ENCODE peak calls at places on chromosomes 3 and 15, in four cellular contexts. Y is GM12878, X is HepG2, V is SK-N-SH. U is an unnamed sample.

GRCh38 chr3:48155122-48155521 is 33.1 kb downstream of the CDC25A start:
- DNase-seq in Y (no peak), X (no peak), V (no peak), U (peak)

GRCh38 chr15:76426941-76427340 is 90.4 kb downstream of the ISL2 start:
- DNase-seq in Y (peak), X (no peak), V (no peak), U (no peak)

GRCh38 chr3:189355481-189356201 is 183.9 kb downstream of the TPRG1 start:
- DNase-seq in Y (no peak), X (peak), V (no peak), U (peak)

GRCh38 chr15:57747206-57747605 is 40.7 kb downstream of the POLR2M start:
- DNase-seq in Y (no peak), X (no peak), V (no peak), U (no peak)

GRCh38 chr15:101046826-101047225 is 127.7 kb downstream of the LRRK1 start:
- DNase-seq in Y (no peak), X (no peak), V (no peak), U (no peak)

GRCh38 chr3:171901615-171902312 is 58.6 kb downstream of the TMEM212 start:
- DNase-seq in Y (no peak), X (peak), V (no peak), U (peak)

GRCh38 chr15:37981781-37982180 is 47.3 kb downstream of the TMCO5A start:
- DNase-seq in Y (no peak), X (peak), V (peak), U (no peak)

GRCh38 chr3:31268868-31269267 is 263.9 kb upstream of the STT3B start:
- DNase-seq in Y (no peak), X (no peak), V (no peak), U (no peak)

GRCh38 chr15:22893081-22893480 is 54.6 kb downstream of the NIPA2 start:
- DNase-seq in Y (no peak), X (no peak), V (no peak), U (no peak)

GRCh38 chr3:189144645-189145044 is 27.1 kb upstream of the TPRG1 start:
- DNase-seq in Y (no peak), X (no peak), V (peak), U (peak)

GRCh38 chr15:68208136-68208535 is 3.0 kb upstream of the CALML4 start:
- DNase-seq in Y (no peak), X (no peak), V (no peak), U (no peak)

GRCh38 chr15:28919201-28919627 is 33.4 kb downstream of the APBA2 start:
- DNase-seq in Y (no peak), X (no peak), V (no peak), U (peak)

GRCh38 chr3:89380006-89380405 is 272.6 kb downstream of the EPHA3 start:
- DNase-seq in Y (no peak), X (no peak), V (no peak), U (no peak)

GRCh38 chr3:37862712-37863551 is 1.3 kb downstream of the CTDSPL start:
- DNase-seq in Y (no peak), X (peak), V (no peak), U (no peak)

GRCh38 chr15:38073278-38073930 is 139.0 kb downstream of the TMCO5A start:
- DNase-seq in Y (no peak), X (peak), V (no peak), U (peak)

GRCh38 chr3:69791919-69792399 is 52.7 kb downstream of the MITF start:
- DNase-seq in Y (no peak), X (no peak), V (peak), U (no peak)

GRCh38 chr3:194908432-194908966 is 222.8 kb downstream of the FAM43A start:
- DNase-seq in Y (no peak), X (no peak), V (no peak), U (no peak)

GRCh38 chr15:85828026-85828597 is 33.4 kb upstream of the KLHL25 start:
- DNase-seq in Y (no peak), X (no peak), V (no peak), U (no peak)

GRCh38 chr3:53899730-53900129 is 8.1 kb upstream of the SELENOK start:
- DNase-seq in Y (no peak), X (no peak), V (no peak), U (no peak)

GRCh38 chr3:5090197-5090596 is 31.9 kb upstream of the ARL8B start:
- DNase-seq in Y (no peak), X (no peak), V (no peak), U (no peak)

GRCh38 chr3:10464068-10464434 is 41.3 kb downstream of the ATP2B2 start:
- DNase-seq in Y (no peak), X (no peak), V (no peak), U (no peak)

DNA sequence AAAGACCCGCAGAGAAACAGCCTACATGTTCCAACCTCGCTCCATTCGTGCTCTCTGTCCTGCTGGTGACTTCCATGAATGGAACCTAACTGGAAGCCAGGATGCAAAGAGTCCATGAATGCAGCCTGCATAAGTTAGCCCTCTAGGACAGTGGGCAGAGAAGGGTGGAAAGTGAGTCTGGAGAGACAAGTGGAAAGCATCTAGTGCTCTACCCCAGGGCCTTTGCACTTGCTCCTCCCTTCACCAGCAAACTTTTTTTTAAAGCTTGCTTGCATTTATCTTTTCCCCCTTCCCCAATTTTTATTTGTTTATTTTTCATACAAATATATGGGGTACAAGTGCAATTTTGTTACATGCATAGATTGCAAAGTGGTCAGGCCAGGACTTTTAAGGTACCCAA is 7.9 kb upstream of the CYP1A1 start:
- DNase-seq in Y (no peak), X (no peak), V (no peak), U (no peak)
- TF ChIP-seq PBX3 in Y (no peak), X (no peak), V (no peak), U (no peak)

DNA sequence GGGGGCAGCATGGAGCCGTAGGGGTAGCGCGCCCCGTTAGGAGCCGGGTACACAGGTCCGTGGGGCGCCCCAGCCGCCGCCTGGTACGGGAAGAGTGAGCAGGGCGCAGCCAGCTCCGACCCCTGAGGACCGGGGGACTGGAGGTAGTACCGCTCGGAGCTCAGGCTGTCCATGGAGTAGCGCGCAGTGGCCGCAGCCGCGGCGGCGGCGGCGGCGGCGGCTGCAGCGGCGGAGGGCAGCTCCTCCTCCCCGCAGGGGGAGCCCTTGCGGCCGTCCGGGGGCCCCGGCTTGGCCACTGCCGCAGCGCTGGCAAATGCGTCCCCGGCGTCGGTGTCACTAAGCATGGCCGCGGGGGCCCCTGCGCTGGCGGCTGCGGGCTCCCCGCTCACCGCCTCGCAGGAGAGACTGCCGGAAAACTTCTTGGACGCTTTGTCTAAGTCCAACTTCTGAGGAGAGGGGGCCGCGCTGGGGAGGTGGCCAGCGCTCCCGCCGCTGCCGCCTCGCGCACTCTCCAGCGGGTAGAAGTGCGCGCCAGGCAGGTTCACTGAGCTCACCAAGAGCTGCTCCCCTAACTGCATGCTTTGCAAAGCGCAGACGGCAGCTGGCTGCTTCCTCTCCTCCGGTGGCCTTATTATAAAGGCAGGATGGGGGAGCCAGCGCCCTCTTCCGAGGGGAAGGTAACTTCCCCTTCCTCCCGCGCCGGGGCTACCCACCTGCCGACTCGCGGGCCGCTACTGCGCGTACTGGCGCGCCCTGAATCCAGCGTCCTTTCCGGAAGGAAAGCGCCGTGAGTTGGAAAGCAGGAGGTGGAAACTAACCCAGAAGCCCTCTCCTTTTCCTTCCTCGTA is at the start of gene EOMES:
- DNase-seq in Y (no peak), X (peak), V (peak), U (peak)
- TF ChIP-seq PBX3 in Y (no peak), X (no peak), V (no peak), U (no peak)

GRCh38 chr3:149527531-149528343 is 53.2 kb downstream of the TM4SF4 start:
- DNase-seq in Y (no peak), X (no peak), V (no peak), U (peak)
- TF ChIP-seq PBX3 in Y (no peak), X (no peak), V (no peak), U (no peak)

GRCh38 chr3:13532661-13533060 is 16.3 kb upstream of the FBLN2 start:
- DNase-seq in Y (no peak), X (no peak), V (no peak), U (no peak)
- TF ChIP-seq PBX3 in Y (no peak), X (no peak), V (no peak), U (no peak)

GRCh38 chr3:123559040-123559861 is 25.6 kb downstream of the HACD2 start:
- DNase-seq in Y (no peak), X (peak), V (peak), U (peak)
- TF ChIP-seq PBX3 in Y (no peak), X (no peak), V (no peak), U (no peak)

U was measured in A549.